ENCODE peak calls at places on chromosomes 16 and 17, in nine cellular contexts. R is ascending aorta, M is right atrium auricular region, W is RWPE1, K is fibroblast of pulmonary artery, O is colonic mucosa, U is Calu3, L is pancreas, T is lower leg skin. B is an unnamed sample.

GRCh38 chr16:89860747-89861304 is 12.6 kb upstream of the TCF25 start:
- DNase-seq in T (peak; percentile 91), U (peak; percentile 89), L (peak; percentile 89), K (peak; percentile 48), O (peak; percentile 65), W (peak; percentile 83), M (peak; percentile 65), R (no peak), B (no peak)

GRCh38 chr16:70267516-70267915 is 15.8 kb upstream of the EXOSC6 start:
- DNase-seq in U (peak; percentile 48), K (peak; percentile 72), R (no peak), O (no peak), W (no peak), L (no peak), T (no peak), M (no peak), B (no peak)

GRCh38 chr16:67884-68789 is 4.3 kb downstream of the RHBDF1 start:
- DNase-seq in T (no peak), R (no peak), O (no peak), K (no peak), L (peak; percentile 60), U (no peak), M (no peak), W (no peak), B (no peak)

GRCh38 chr16:76800196-76800595 is 390.8 kb upstream of the MON1B start:
- DNase-seq in O (no peak), K (no peak), R (no peak), M (no peak), T (no peak), L (no peak), U (no peak), W (no peak), B (no peak)

GRCh38 chr16:71574702-71575101 is 2.2 kb downstream of the TAT start:
- DNase-seq in M (no peak), L (no peak), O (no peak), K (no peak), T (no peak), W (no peak), R (no peak), U (no peak), B (no peak)

GRCh38 chr17:68248886-68249872 is 1.3 kb downstream of the AMZ2 start:
- DNase-seq in M (no peak), K (no peak), O (no peak), R (no peak), U (no peak), W (no peak), L (no peak), T (no peak), B (no peak)

GRCh38 chr17:78168906-78169793 is 769 bp downstream of the SYNGR2 start:
- DNase-seq in L (peak; percentile 90), W (peak; percentile 72), O (peak; percentile 90), T (no peak), K (peak; percentile 25), U (peak; percentile 76), R (no peak), M (no peak), B (peak; percentile 49)

GRCh38 chr17:56665864-56666263 is 72.4 kb downstream of the NOG start:
- DNase-seq in W (no peak), U (no peak), M (no peak), K (no peak), O (no peak), T (no peak), L (no peak), R (no peak), B (no peak)

GRCh38 chr16:27238016-27238587 is 30.5 kb downstream of the NSMCE1 start:
- DNase-seq in W (no peak), K (no peak), U (no peak), M (no peak), R (no peak), L (peak; percentile 64), T (peak; percentile 89), O (peak; percentile 83), B (no peak)

GRCh38 chr16:10949424-10949970 is 5.1 kb downstream of the CLEC16A start:
- DNase-seq in W (no peak), O (no peak), M (no peak), K (peak; percentile 39), L (no peak), R (no peak), T (no peak), U (no peak), B (no peak)

GRCh38 chr17:53627511-53627910 is 195.2 kb upstream of the KIF2B start:
- DNase-seq in T (no peak), L (no peak), M (no peak), O (no peak), K (peak; percentile 57), R (no peak), W (peak; percentile 8), U (no peak), B (no peak)

GRCh38 chr16:48365601-48366164 is 19.5 kb downstream of the SIAH1 start:
- DNase-seq in L (peak; percentile 95), K (peak; percentile 86), W (peak; percentile 88), R (peak; percentile 64), T (peak; percentile 97), U (peak; percentile 97), M (peak; percentile 90), O (peak; percentile 96), B (peak; percentile 78)
- TF ChIP-seq CTCF in L (no peak), K (no peak), W (no peak), R (no peak), T (no peak), U (no peak), M (no peak), O (no peak), B (no peak)

GRCh38 chr16:4693296-4693955 is at the start of gene NUDT16L1:
- DNase-seq in T (peak; percentile 99), M (peak; percentile 96), O (peak; percentile 96), R (peak; percentile 86), W (peak; percentile 97), K (peak; percentile 94), U (peak; percentile 99), L (peak; percentile 99), B (peak; percentile 97)
- TF ChIP-seq CTCF in T (no peak), M (peak; percentile 58), O (peak; percentile 18), R (peak; percentile 19), W (no peak), K (no peak), U (no peak), L (no peak), B (no peak)

DNA sequence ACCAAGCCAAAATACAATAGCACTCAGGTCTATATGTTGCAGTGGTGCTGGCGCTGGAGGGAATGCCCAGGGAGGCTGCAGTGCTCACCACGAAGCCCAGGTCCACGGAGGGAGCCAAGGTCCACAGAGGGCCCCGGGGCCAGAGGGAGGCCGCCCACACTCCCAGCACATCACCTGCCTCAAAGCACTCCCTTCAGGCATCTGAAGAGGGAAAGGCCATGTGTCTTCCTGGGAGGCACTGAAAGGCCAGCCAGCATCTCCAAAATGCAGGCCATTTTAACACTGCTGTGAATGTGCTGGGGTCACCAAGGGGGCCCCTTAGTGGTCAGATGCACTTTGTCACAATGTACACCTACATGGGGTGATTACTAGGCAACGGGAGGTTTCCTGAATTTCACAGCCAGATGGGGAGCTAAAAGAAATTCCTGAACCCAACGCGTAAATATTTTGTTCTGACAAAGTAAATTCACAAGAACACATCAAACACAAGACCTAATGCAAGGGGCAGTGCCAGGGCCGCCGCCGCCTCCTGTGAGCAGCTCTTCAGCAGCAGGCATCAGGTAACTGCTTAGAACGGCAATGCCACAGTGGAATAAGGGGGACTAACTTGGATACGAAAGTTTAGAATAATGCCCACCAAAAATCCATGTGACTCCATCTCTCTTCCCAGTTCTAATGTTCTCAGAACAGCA is 42.8 kb downstream of the USP22 start:
- DNase-seq in K (no peak), L (no peak), T (no peak), W (no peak), O (no peak), M (no peak), U (no peak), R (no peak), B (no peak)
- TF ChIP-seq CTCF in K (no peak), L (no peak), T (no peak), W (no peak), O (no peak), M (no peak), U (no peak), R (no peak), B (no peak)

GRCh38 chr16:67169642-67170167 is 633 bp upstream of the NOL3 start:
- DNase-seq in M (no peak), U (peak; percentile 41), L (peak; percentile 71), K (no peak), W (no peak), T (no peak), O (peak; percentile 58), R (no peak), B (no peak)
- TF ChIP-seq CTCF in M (peak; percentile 62), U (peak; percentile 46), L (peak; percentile 20), K (peak; percentile 65), W (peak; percentile 65), T (no peak), O (peak; percentile 63), R (peak; percentile 18), B (peak; percentile 58)

GRCh38 chr17:19336938-19337711 is 25.4 kb downstream of the B9D1 start:
- DNase-seq in L (no peak), W (no peak), T (peak; percentile 90), O (no peak), M (peak; percentile 71), R (peak; percentile 27), U (no peak), K (no peak), B (no peak)
- TF ChIP-seq CTCF in L (no peak), W (no peak), T (peak; percentile 13), O (peak; percentile 34), M (peak; percentile 78), R (peak; percentile 69), U (no peak), K (no peak), B (no peak)

GRCh38 chr17:82005701-82006348 is 16.9 kb downstream of the CENPX start:
- DNase-seq in M (no peak), O (no peak), U (no peak), W (no peak), L (no peak), T (no peak), K (no peak), R (no peak), B (no peak)

GRCh38 chr17:82004485-82005455 is 17.9 kb downstream of the CENPX start:
- DNase-seq in L (no peak), O (no peak), R (no peak), M (no peak), T (no peak), W (no peak), U (no peak), K (no peak), B (no peak)

GRCh38 chr17:82000803-82001649 is 21.7 kb downstream of the CENPX start:
- DNase-seq in W (no peak), M (no peak), L (peak; percentile 69), O (no peak), T (no peak), K (no peak), R (no peak), U (no peak), B (no peak)

GRCh38 chr17:82001657-82002056 is 21.0 kb downstream of the CENPX start:
- DNase-seq in U (no peak), T (no peak), R (no peak), O (no peak), M (no peak), L (peak; percentile 28), W (no peak), K (no peak), B (no peak)

GRCh38 chr17:82003411-82004381 is 19.0 kb downstream of the CENPX start:
- DNase-seq in T (peak; percentile 92), O (no peak), K (peak; percentile 94), U (peak; percentile 76), L (no peak), W (peak; percentile 94), R (peak; percentile 75), M (peak; percentile 78), B (peak; percentile 56)
- TF ChIP-seq CTCF in T (no peak), O (no peak), K (no peak), U (no peak), L (no peak), W (no peak), R (no peak), M (no peak), B (no peak)

GRCh38 chr16:31142109-31143035 is 6.8 kb upstream of the PRSS8 start:
- DNase-seq in O (peak; percentile 100), U (peak; percentile 100), T (peak; percentile 100), R (peak; percentile 97), K (peak; percentile 99), M (peak; percentile 98), L (peak; percentile 100), W (peak; percentile 99), B (peak; percentile 98)
- TF ChIP-seq CTCF in O (peak; percentile 90), U (peak; percentile 91), T (peak; percentile 94), R (peak; percentile 99), K (peak; percentile 73), M (peak; percentile 98), L (peak; percentile 95), W (peak; percentile 95), B (peak; percentile 95)